ENCODE peak calls at places on chromosomes 16 and 17, in seven cellular contexts. E is HepG2, L is endothelial cell of umbilical vein, S is stomach, G is vagina, R is transverse colon, M is sigmoid colon. K is an unnamed sample. For H3K27me3, the result is how much of the 10 kb centered on the place peaks cover.

GRCh38 chr17:17153071-17153470 is 53.1 kb downstream of the PLD6 start:
- DNase-seq in E (no peak), S (no peak), R (no peak), G (no peak), M (no peak), L (no peak), K (no peak)

GRCh38 chr17:40518401-40519088 is 17.1 kb upstream of the TNS4 start:
- DNase-seq in L (no peak), E (no peak), R (peak), S (no peak), G (no peak), M (no peak), K (peak)

GRCh38 chr17:36675250-36675649 is 73.9 kb downstream of the MRM1 start:
- DNase-seq in R (peak), E (no peak), G (no peak), S (no peak), L (no peak), M (no peak), K (no peak)

GRCh38 chr17:43874293-43874692 is 27.3 kb downstream of the CD300LG start:
- DNase-seq in L (no peak), S (peak), M (no peak), G (no peak), E (no peak), R (peak), K (no peak)

GRCh38 chr16:87033541-87034300 is 283.5 kb downstream of the C16orf95 start:
- DNase-seq in L (no peak), R (no peak), S (no peak), M (no peak), G (no peak), E (no peak), K (no peak)

GRCh38 chr16:16863672-16864071 is 484.7 kb downstream of the NPIPA7 start:
- DNase-seq in M (no peak), R (no peak), L (no peak), E (no peak), G (no peak), S (no peak), K (no peak)

GRCh38 chr17:36074365-36074764 is 10.3 kb downstream of the CCL18 start:
- DNase-seq in M (no peak), R (no peak), G (no peak), E (no peak), S (no peak), L (no peak), K (no peak)

GRCh38 chr17:46915596-46915995 is 7.4 kb upstream of the GOSR2 start:
- DNase-seq in S (no peak), L (no peak), M (no peak), R (no peak), E (no peak), G (no peak), K (no peak)

GRCh38 chr16:58907297-58907696 is 173.2 kb upstream of the GOT2 start:
- DNase-seq in M (no peak), E (no peak), G (no peak), R (no peak), S (no peak), L (no peak), K (no peak)

GRCh38 chr16:4142268-4142667 is 26.0 kb upstream of the ADCY9 start:
- DNase-seq in E (no peak), M (no peak), R (no peak), G (no peak), L (no peak), S (no peak), K (no peak)

GRCh38 chr17:63773272-63774140 is at the start of gene CCDC47:
- DNase-seq in E (peak), R (peak), L (peak), M (peak), G (peak), S (peak), K (peak)

GRCh38 chr17:2937331-2938003 is 125.9 kb downstream of the OR1D5 start:
- DNase-seq in S (no peak), R (no peak), L (peak), E (no peak), M (no peak), G (no peak), K (no peak)

GRCh38 chr17:78414178-78415162 is 36.0 kb downstream of the PGS1 start:
- DNase-seq in R (no peak), G (no peak), M (no peak), E (no peak), S (no peak), L (no peak), K (no peak)

DNA sequence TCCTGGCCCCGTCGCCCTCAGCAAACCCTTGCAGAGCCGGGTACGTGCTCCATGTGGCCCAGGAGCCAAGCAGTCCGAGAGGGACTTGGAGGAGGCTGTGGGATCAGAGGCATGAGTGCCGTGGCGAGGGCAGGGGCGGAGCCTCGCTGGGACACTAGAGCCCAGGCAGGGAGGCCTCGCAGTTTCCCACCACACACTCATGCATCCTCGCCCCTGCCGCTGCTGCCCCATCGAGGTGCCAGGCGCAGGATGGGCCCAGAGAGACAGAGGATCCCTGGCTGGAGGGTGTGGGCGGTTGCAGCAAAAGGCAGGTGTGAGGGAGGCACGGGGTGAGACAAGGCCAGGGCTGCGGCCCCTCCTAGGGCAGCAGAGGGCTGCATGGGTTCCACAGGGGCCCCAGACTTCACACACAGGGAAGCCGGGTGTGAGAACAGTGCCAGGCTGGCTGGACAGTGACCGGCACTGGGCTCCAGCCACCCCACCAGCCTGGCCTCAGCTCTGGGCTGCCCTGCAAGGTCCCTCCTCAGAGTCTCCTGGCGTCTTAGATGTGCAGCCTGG is 7.7 kb downstream of the BCAR1 start:
- DNase-seq in R (no peak), S (no peak), E (no peak), L (no peak), G (no peak), M (no peak), K (no peak)
- H3K27ac ChIP-seq in R (peak), S (peak), E (peak), L (peak), G (peak), M (peak), K (peak)

DNA sequence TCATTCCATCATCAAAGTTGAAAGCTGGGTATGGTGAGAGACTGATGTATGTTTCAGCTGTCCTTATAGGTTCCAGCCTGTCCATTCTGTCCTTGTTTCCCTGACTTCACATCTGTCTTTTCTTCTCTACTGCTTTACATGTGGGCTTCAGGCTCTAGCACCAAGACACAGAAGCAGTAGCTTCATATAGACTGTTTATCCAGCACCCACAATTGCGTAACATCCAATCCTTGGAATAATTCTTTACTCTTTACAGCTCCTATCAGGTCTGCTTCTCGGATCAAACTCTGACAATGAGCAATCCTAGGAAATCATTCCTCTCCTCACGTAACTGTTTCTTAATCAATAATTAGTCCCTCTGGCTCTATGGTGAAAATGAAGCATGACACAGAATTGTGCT is 158.9 kb downstream of the CA10 start:
- DNase-seq in S (no peak), M (no peak), G (no peak), E (no peak), L (no peak), R (no peak), K (no peak)
- TF ChIP-seq POLR2AphosphoS5 in S (no peak), M (no peak), G (no peak), E (no peak), L (no peak), R (no peak), K (no peak)

DNA sequence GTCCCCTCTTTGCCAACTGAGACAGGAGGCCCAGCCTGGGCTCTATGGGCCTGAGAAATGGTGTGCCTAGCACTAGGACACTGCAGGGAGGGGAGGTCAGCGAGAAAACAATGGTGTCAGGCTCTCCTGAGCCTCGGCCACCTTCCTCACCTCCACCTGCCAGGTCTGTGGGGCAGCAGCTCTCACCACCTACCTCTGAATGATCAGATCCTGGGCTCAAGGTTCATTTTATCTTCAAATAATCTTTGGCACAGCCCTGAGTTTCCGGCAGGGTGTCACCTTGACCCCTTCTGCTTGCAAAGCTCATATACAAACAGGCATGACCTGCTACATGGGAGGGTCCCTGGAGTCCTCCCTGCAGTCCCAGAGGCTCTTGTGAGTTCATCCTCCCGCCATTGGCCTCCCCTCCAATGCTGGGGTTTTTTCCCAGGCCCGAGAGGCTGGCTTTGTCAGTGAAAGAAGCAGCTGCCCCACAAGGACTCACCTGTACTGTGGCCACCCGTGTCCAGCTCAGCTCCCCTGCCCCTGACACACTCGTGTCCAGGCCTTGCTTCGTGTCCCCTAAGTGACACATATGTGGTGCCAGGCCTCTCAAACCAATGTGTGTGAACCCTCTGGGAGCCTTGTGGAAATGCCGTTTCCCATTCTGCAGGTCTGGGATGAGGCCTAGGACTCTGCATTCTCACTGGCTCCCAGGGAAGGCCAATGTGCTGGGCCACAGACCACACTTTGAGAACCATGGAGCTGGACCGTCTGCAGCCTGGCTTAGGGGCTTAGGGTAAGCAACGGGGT is 176.8 kb upstream of the CIBAR2 start:
- DNase-seq in R (no peak), S (peak), E (peak), L (no peak), G (no peak), M (no peak), K (no peak)
- H3K27me3 ChIP-seq in R (under half), S (under half), E (under half), L (under half), G (under half), M (under half), K (under half)

DNA sequence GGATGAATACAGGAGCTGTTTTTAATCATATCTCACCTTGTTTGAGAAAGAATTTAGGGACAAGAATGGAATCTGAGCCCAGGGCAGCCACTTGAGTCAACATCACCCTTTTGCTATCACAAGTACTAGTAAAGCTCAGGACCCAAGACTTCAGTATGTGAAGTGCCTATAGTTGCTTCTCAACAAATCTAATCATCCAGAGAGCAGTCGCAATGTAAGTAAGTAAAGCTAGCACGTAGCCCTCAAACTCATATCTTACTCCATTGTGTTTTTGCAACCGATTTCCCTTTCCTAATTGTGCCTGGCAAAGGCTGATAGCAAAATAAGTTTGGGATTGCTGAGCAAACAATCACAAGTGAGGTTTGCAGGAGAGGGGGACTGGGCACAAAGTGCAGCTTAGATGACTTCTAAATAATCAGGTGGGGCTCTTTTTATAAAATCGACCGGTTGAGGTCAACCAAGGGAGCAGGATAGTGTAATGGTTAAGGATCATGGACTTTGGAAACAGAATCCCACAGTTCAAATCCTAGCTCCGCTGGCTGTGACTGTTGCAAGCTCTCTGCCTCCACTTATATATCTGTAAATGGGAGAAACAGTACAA is 13.0 kb downstream of the TOB1 start:
- DNase-seq in S (no peak), R (no peak), L (peak), E (peak), M (no peak), G (no peak), K (no peak)
- H3K27ac ChIP-seq in S (peak), R (peak), L (no peak), E (peak), M (peak), G (peak), K (no peak)

GRCh38 chr16:14388243-14388642 is 241.8 kb downstream of the PARN start:
- DNase-seq in M (no peak), E (no peak), S (no peak), G (no peak), R (no peak), L (no peak), K (no peak)

GRCh38 chr16:14384745-14385144 is 245.3 kb downstream of the PARN start:
- DNase-seq in M (no peak), G (no peak), S (no peak), E (no peak), L (no peak), R (no peak), K (no peak)

GRCh38 chr16:14389359-14389758 is 240.7 kb downstream of the PARN start:
- DNase-seq in S (no peak), M (no peak), L (no peak), R (no peak), E (no peak), G (no peak), K (no peak)

GRCh38 chr16:14386115-14386514 is 243.9 kb downstream of the PARN start:
- DNase-seq in E (no peak), M (no peak), L (no peak), R (no peak), S (no peak), G (no peak), K (no peak)
- TF ChIP-seq POLR2AphosphoS5 in E (no peak), M (no peak), L (no peak), R (no peak), S (no peak), G (no peak), K (no peak)

GRCh38 chr16:2966803-2967184 is 2.4 kb upstream of the PAQR4 start:
- DNase-seq in G (no peak), R (peak), E (no peak), S (peak), M (no peak), L (no peak), K (no peak)
- H3K27me3 ChIP-seq in G (under half), R (half or more), E (under half), S (half or more), M (half or more), L (half or more), K (half or more)

K was measured in suprapubic skin.